ENCODE peak calls at places on chromosomes 13 and 19, in eight cellular contexts. One of them, this sample, is unnamed.

GRCh38 chr13:40485611-40486517 is 180.6 kb downstream of the FOXO1 start:
- DNase-seq in endodermal cell: no peak
- DNase-seq in heart right ventricle: no peak
- DNase-seq in CD4-positive, alpha-beta memory T cell: peak
- DNase-seq in osteocyte: no peak
- DNase-seq in activated naive CD4-positive, alpha-beta T cell: peak
- DNase-seq in H7: peak
- DNase-seq in AML-193: no peak
- DNase-seq in this sample: no peak

GRCh38 chr19:5002143-5002542 is 33.2 kb downstream of the KDM4B start:
- DNase-seq in endodermal cell: no peak
- DNase-seq in heart right ventricle: no peak
- DNase-seq in CD4-positive, alpha-beta memory T cell: no peak
- DNase-seq in osteocyte: no peak
- DNase-seq in activated naive CD4-positive, alpha-beta T cell: no peak
- DNase-seq in H7: no peak
- DNase-seq in AML-193: no peak
- DNase-seq in this sample: peak

GRCh38 chr13:77213644-77214043 is 113.2 kb downstream of the MYCBP2 start:
- DNase-seq in endodermal cell: no peak
- DNase-seq in heart right ventricle: no peak
- DNase-seq in CD4-positive, alpha-beta memory T cell: no peak
- DNase-seq in osteocyte: no peak
- DNase-seq in activated naive CD4-positive, alpha-beta T cell: no peak
- DNase-seq in H7: no peak
- DNase-seq in AML-193: no peak
- DNase-seq in this sample: no peak

GRCh38 chr13:98476106-98476505 is 100.8 kb downstream of the STK24 start:
- DNase-seq in endodermal cell: peak
- DNase-seq in heart right ventricle: no peak
- DNase-seq in CD4-positive, alpha-beta memory T cell: no peak
- DNase-seq in osteocyte: no peak
- DNase-seq in activated naive CD4-positive, alpha-beta T cell: no peak
- DNase-seq in H7: peak
- DNase-seq in AML-193: peak
- DNase-seq in this sample: no peak

GRCh38 chr19:3045885-3046603 is 16.3 kb downstream of the TLE5 start:
- DNase-seq in endodermal cell: peak
- DNase-seq in heart right ventricle: no peak
- DNase-seq in CD4-positive, alpha-beta memory T cell: no peak
- DNase-seq in osteocyte: no peak
- DNase-seq in activated naive CD4-positive, alpha-beta T cell: no peak
- DNase-seq in H7: peak
- DNase-seq in AML-193: no peak
- DNase-seq in this sample: no peak

GRCh38 chr19:18020212-18021067 is 12.5 kb downstream of the ARRDC2 start:
- DNase-seq in endodermal cell: no peak
- DNase-seq in heart right ventricle: peak
- DNase-seq in CD4-positive, alpha-beta memory T cell: no peak
- DNase-seq in osteocyte: no peak
- DNase-seq in activated naive CD4-positive, alpha-beta T cell: no peak
- DNase-seq in H7: peak
- DNase-seq in AML-193: no peak
- DNase-seq in this sample: peak

GRCh38 chr19:362683-363082 is 18.1 kb upstream of the MIER2 start:
- DNase-seq in endodermal cell: peak
- DNase-seq in heart right ventricle: no peak
- DNase-seq in CD4-positive, alpha-beta memory T cell: no peak
- DNase-seq in osteocyte: peak
- DNase-seq in activated naive CD4-positive, alpha-beta T cell: no peak
- DNase-seq in H7: no peak
- DNase-seq in AML-193: no peak
- DNase-seq in this sample: no peak

GRCh38 chr13:78650725-78651083 is 8.3 kb downstream of the OBI1 start:
- DNase-seq in endodermal cell: no peak
- DNase-seq in heart right ventricle: no peak
- DNase-seq in CD4-positive, alpha-beta memory T cell: no peak
- DNase-seq in osteocyte: no peak
- DNase-seq in activated naive CD4-positive, alpha-beta T cell: no peak
- DNase-seq in H7: no peak
- DNase-seq in AML-193: no peak
- DNase-seq in this sample: no peak

GRCh38 chr13:91719033-91719432 is 320.6 kb downstream of the GPC5 start:
- DNase-seq in endodermal cell: no peak
- DNase-seq in heart right ventricle: no peak
- DNase-seq in CD4-positive, alpha-beta memory T cell: no peak
- DNase-seq in osteocyte: no peak
- DNase-seq in activated naive CD4-positive, alpha-beta T cell: no peak
- DNase-seq in H7: no peak
- DNase-seq in AML-193: no peak
- DNase-seq in this sample: no peak

GRCh38 chr19:39483141-39483540 is 2.5 kb downstream of the TIMM50 start:
- DNase-seq in endodermal cell: no peak
- DNase-seq in heart right ventricle: no peak
- DNase-seq in CD4-positive, alpha-beta memory T cell: no peak
- DNase-seq in osteocyte: no peak
- DNase-seq in activated naive CD4-positive, alpha-beta T cell: no peak
- DNase-seq in H7: no peak
- DNase-seq in AML-193: no peak
- DNase-seq in this sample: no peak

GRCh38 chr13:51714663-51715168 is 89.2 kb downstream of the DHRS12 start:
- DNase-seq in endodermal cell: no peak
- DNase-seq in heart right ventricle: no peak
- DNase-seq in CD4-positive, alpha-beta memory T cell: no peak
- DNase-seq in osteocyte: no peak
- DNase-seq in activated naive CD4-positive, alpha-beta T cell: no peak
- DNase-seq in H7: no peak
- DNase-seq in AML-193: peak
- DNase-seq in this sample: peak

GRCh38 chr19:49502866-49503581 is 6.8 kb downstream of the RPS11 start:
- DNase-seq in endodermal cell: no peak
- DNase-seq in heart right ventricle: peak
- DNase-seq in CD4-positive, alpha-beta memory T cell: peak
- DNase-seq in osteocyte: no peak
- DNase-seq in activated naive CD4-positive, alpha-beta T cell: no peak
- DNase-seq in H7: peak
- DNase-seq in AML-193: peak
- DNase-seq in this sample: peak

GRCh38 chr13:73368608-73369007 is 309.8 kb downstream of the KLF5 start:
- DNase-seq in endodermal cell: no peak
- DNase-seq in heart right ventricle: no peak
- DNase-seq in CD4-positive, alpha-beta memory T cell: no peak
- DNase-seq in osteocyte: no peak
- DNase-seq in activated naive CD4-positive, alpha-beta T cell: no peak
- DNase-seq in H7: no peak
- DNase-seq in AML-193: no peak
- DNase-seq in this sample: no peak

GRCh38 chr19:21221653-21222052 is 79.8 kb downstream of the ZNF431 start:
- DNase-seq in endodermal cell: no peak
- DNase-seq in heart right ventricle: no peak
- DNase-seq in CD4-positive, alpha-beta memory T cell: no peak
- DNase-seq in osteocyte: no peak
- DNase-seq in activated naive CD4-positive, alpha-beta T cell: no peak
- DNase-seq in H7: no peak
- DNase-seq in AML-193: no peak
- DNase-seq in this sample: peak

GRCh38 chr19:2578911-2579677 is 103.2 kb downstream of the GADD45B start:
- DNase-seq in endodermal cell: peak
- DNase-seq in heart right ventricle: peak
- DNase-seq in CD4-positive, alpha-beta memory T cell: peak
- DNase-seq in osteocyte: peak
- DNase-seq in activated naive CD4-positive, alpha-beta T cell: no peak
- DNase-seq in H7: peak
- DNase-seq in AML-193: no peak
- DNase-seq in this sample: peak

GRCh38 chr19:51690359-51691121 is 2.6 kb upstream of the SPACA6 start:
- DNase-seq in endodermal cell: peak
- DNase-seq in heart right ventricle: peak
- DNase-seq in CD4-positive, alpha-beta memory T cell: peak
- DNase-seq in osteocyte: peak
- DNase-seq in activated naive CD4-positive, alpha-beta T cell: no peak
- DNase-seq in H7: peak
- DNase-seq in AML-193: peak
- DNase-seq in this sample: peak

GRCh38 chr13:27372896-27373295 is 51.5 kb upstream of the GTF3A start:
- DNase-seq in endodermal cell: no peak
- DNase-seq in heart right ventricle: no peak
- DNase-seq in CD4-positive, alpha-beta memory T cell: no peak
- DNase-seq in osteocyte: no peak
- DNase-seq in activated naive CD4-positive, alpha-beta T cell: no peak
- DNase-seq in H7: no peak
- DNase-seq in AML-193: no peak
- DNase-seq in this sample: no peak

GRCh38 chr13:70756088-70756487 is 647.8 kb upstream of the KLHL1 start:
- DNase-seq in endodermal cell: no peak
- DNase-seq in heart right ventricle: no peak
- DNase-seq in CD4-positive, alpha-beta memory T cell: no peak
- DNase-seq in osteocyte: no peak
- DNase-seq in activated naive CD4-positive, alpha-beta T cell: no peak
- DNase-seq in H7: no peak
- DNase-seq in AML-193: no peak
- DNase-seq in this sample: no peak

GRCh38 chr13:112506046-112506445 is 81.9 kb downstream of the TUBGCP3 start:
- DNase-seq in endodermal cell: no peak
- DNase-seq in heart right ventricle: no peak
- DNase-seq in CD4-positive, alpha-beta memory T cell: no peak
- DNase-seq in osteocyte: no peak
- DNase-seq in activated naive CD4-positive, alpha-beta T cell: no peak
- DNase-seq in H7: no peak
- DNase-seq in AML-193: no peak
- DNase-seq in this sample: peak

GRCh38 chr19:30606114-30607050 is 234.2 kb downstream of the ZNF536 start:
- DNase-seq in endodermal cell: no peak
- DNase-seq in heart right ventricle: no peak
- DNase-seq in CD4-positive, alpha-beta memory T cell: no peak
- DNase-seq in osteocyte: peak
- DNase-seq in activated naive CD4-positive, alpha-beta T cell: no peak
- DNase-seq in H7: no peak
- DNase-seq in AML-193: no peak
- DNase-seq in this sample: no peak

GRCh38 chr13:41587490-41587889 is 130.1 kb downstream of the RGCC start:
- DNase-seq in endodermal cell: peak
- DNase-seq in heart right ventricle: no peak
- DNase-seq in CD4-positive, alpha-beta memory T cell: peak
- DNase-seq in osteocyte: no peak
- DNase-seq in activated naive CD4-positive, alpha-beta T cell: no peak
- DNase-seq in H7: no peak
- DNase-seq in AML-193: no peak
- DNase-seq in this sample: no peak

GRCh38 chr13:65217459-65217858 is 2012.7 kb downstream of the PCDH9 start:
- DNase-seq in endodermal cell: no peak
- DNase-seq in heart right ventricle: no peak
- DNase-seq in CD4-positive, alpha-beta memory T cell: no peak
- DNase-seq in osteocyte: no peak
- DNase-seq in activated naive CD4-positive, alpha-beta T cell: no peak
- DNase-seq in H7: no peak
- DNase-seq in AML-193: no peak
- DNase-seq in this sample: no peak

GRCh38 chr19:47473336-47473735 is 1.6 kb upstream of the SLC8A2 start:
- DNase-seq in endodermal cell: no peak
- DNase-seq in heart right ventricle: no peak
- DNase-seq in CD4-positive, alpha-beta memory T cell: no peak
- DNase-seq in osteocyte: no peak
- DNase-seq in activated naive CD4-positive, alpha-beta T cell: no peak
- DNase-seq in H7: peak
- DNase-seq in AML-193: no peak
- DNase-seq in this sample: no peak

GRCh38 chr19:49106648-49107135 is 7.5 kb upstream of the LIN7B start:
- DNase-seq in endodermal cell: peak
- DNase-seq in heart right ventricle: no peak
- DNase-seq in CD4-positive, alpha-beta memory T cell: peak
- DNase-seq in osteocyte: no peak
- DNase-seq in activated naive CD4-positive, alpha-beta T cell: peak
- DNase-seq in H7: peak
- DNase-seq in AML-193: peak
- DNase-seq in this sample: peak

GRCh38 chr19:41784337-41785239 is 11.8 kb upstream of the CEACAM3 start:
- DNase-seq in endodermal cell: no peak
- DNase-seq in heart right ventricle: no peak
- DNase-seq in CD4-positive, alpha-beta memory T cell: no peak
- DNase-seq in osteocyte: no peak
- DNase-seq in activated naive CD4-positive, alpha-beta T cell: no peak
- DNase-seq in H7: no peak
- DNase-seq in AML-193: peak
- DNase-seq in this sample: no peak

This sample was measured in ELR.